ENCODE peak calls at places on chromosomes 13 and 19, in seven cellular contexts. B, L, J, Y, R, W and C are unnamed samples.

GRCh38 chr19:28333909-28334308 is 879.0 kb downstream of the UQCRFS1 start:
- DNase-seq in B (no peak), L (no peak), J (no peak), Y (no peak), R (no peak), W (no peak), C (no peak)

GRCh38 chr19:50555447-50556235 is 12.6 kb downstream of the LRRC4B start:
- DNase-seq in B (no peak), L (peak; percentile 51), J (no peak), Y (no peak), R (no peak), W (peak; percentile 34), C (no peak)

GRCh38 chr13:21225082-21225481 is 48.6 kb downstream of the MRPL57 start:
- DNase-seq in B (no peak), L (no peak), J (no peak), Y (no peak), R (no peak), W (no peak), C (no peak)

GRCh38 chr19:49506575-49507105 is 5.8 kb upstream of the FCGRT start:
- DNase-seq in B (peak; percentile 42), L (peak; percentile 84), J (peak; percentile 74), Y (peak; percentile 37), R (no peak), W (peak; percentile 79), C (peak; percentile 59)

GRCh38 chr13:32726374-32727037 is 140.3 kb downstream of the PDS5B start:
- DNase-seq in B (no peak), L (no peak), J (no peak), Y (no peak), R (no peak), W (no peak), C (no peak)

GRCh38 chr19:10552596-10553053 is 8.9 kb downstream of the ATG4D start:
- DNase-seq in B (no peak), L (peak; percentile 75), J (peak; percentile 45), Y (no peak), R (no peak), W (peak; percentile 67), C (peak; percentile 29)

GRCh38 chr13:98173431-98173921 is 3.6 kb downstream of the RNF113B start:
- DNase-seq in B (no peak), L (no peak), J (no peak), Y (no peak), R (no peak), W (no peak), C (peak; percentile 96)

GRCh38 chr13:64453831-64454230 is 2776.3 kb downstream of the PCDH9 start:
- DNase-seq in B (no peak), L (peak; percentile 14), J (no peak), Y (no peak), R (no peak), W (peak; percentile 30), C (no peak)

GRCh38 chr13:112079696-112080095 is 12.7 kb downstream of the SOX1 start:
- DNase-seq in B (no peak), L (no peak), J (no peak), Y (no peak), R (no peak), W (no peak), C (peak; percentile 80)

GRCh38 chr13:92175330-92175729 is 776.9 kb downstream of the GPC5 start:
- DNase-seq in B (no peak), L (peak; percentile 62), J (no peak), Y (peak; percentile 59), R (no peak), W (peak; percentile 72), C (peak; percentile 79)

GRCh38 chr19:9673912-9674668 is 810 bp downstream of the ZNF562 start:
- DNase-seq in B (no peak), L (no peak), J (peak; percentile 29), Y (no peak), R (no peak), W (no peak), C (peak; percentile 3)

GRCh38 chr19:24002256-24002945 is 84.6 kb upstream of the ZNF254 start:
- DNase-seq in B (no peak), L (no peak), J (no peak), Y (no peak), R (no peak), W (no peak), C (no peak)

GRCh38 chr13:94987081-94987480 is 274.7 kb upstream of the SOX21 start:
- DNase-seq in B (no peak), L (no peak), J (no peak), Y (no peak), R (no peak), W (no peak), C (no peak)

GRCh38 chr13:20140487-20140886 is 20.4 kb downstream of the GJA3 start:
- DNase-seq in B (no peak), L (no peak), J (no peak), Y (no peak), R (no peak), W (no peak), C (no peak)

GRCh38 chr13:51249254-51249653 is 27.1 kb downstream of the FAM124A start:
- DNase-seq in B (no peak), L (no peak), J (no peak), Y (no peak), R (no peak), W (no peak), C (no peak)

GRCh38 chr19:48480476-48481190 is 11.5 kb downstream of the CYTH2 start:
- DNase-seq in B (no peak), L (no peak), J (peak; percentile 60), Y (no peak), R (no peak), W (no peak), C (peak; percentile 76)